ENCODE peak calls at places on chromosomes 13 and 19, in six cellular contexts. F is pancreas, P is Karpas-422, W is esophagus squamous epithelium, Q is Panc1, T is tibial nerve. K is an unnamed sample. For H3K9me3, the result is how much of the 10 kb centered on the place peaks cover.

GRCh38 chr19:329876-330275 is 14.7 kb downstream of the MIER2 start:
- DNase-seq in F (no peak), P (no peak), W (no peak), Q (no peak), T (no peak), K (no peak)

GRCh38 chr13:95896302-95896701 is 156.9 kb downstream of the UGGT2 start:
- DNase-seq in F (no peak), P (no peak), W (no peak), Q (no peak), T (no peak), K (no peak)

GRCh38 chr13:71312923-71313322 is 554.1 kb downstream of the DACH1 start:
- DNase-seq in F (no peak), P (no peak), W (no peak), Q (no peak), T (no peak), K (no peak)

GRCh38 chr13:59464926-59465325 is 698.8 kb downstream of the DIAPH3 start:
- DNase-seq in F (no peak), P (no peak), W (no peak), Q (no peak), T (no peak), K (no peak)

GRCh38 chr13:108915095-108915633 is 285.8 kb downstream of the MYO16 start:
- DNase-seq in F (no peak), P (no peak), W (no peak), Q (no peak), T (no peak), K (no peak)

GRCh38 chr19:5687360-5688198 is 2.5 kb upstream of the RPL36 start:
- DNase-seq in F (no peak), P (no peak), W (no peak), Q (no peak), T (no peak), K (no peak)

GRCh38 chr19:40210919-40211318 is 7.3 kb downstream of the TTC9B start:
- DNase-seq in F (no peak), P (no peak), W (no peak), Q (no peak), T (no peak), K (no peak)

GRCh38 chr19:33205531-33206260 is 11.6 kb downstream of the LRP3 start:
- DNase-seq in F (peak), P (no peak), W (no peak), Q (no peak), T (no peak), K (no peak)

GRCh38 chr13:97254809-97255208 is 32.7 kb downstream of the MBNL2 start:
- DNase-seq in F (no peak), P (no peak), W (no peak), Q (no peak), T (no peak), K (no peak)

GRCh38 chr13:30818323-30818960 is 83.1 kb downstream of the ALOX5AP start:
- DNase-seq in F (no peak), P (no peak), W (no peak), Q (no peak), T (no peak), K (no peak)

GRCh38 chr19:2049741-2050348 is 1.2 kb downstream of the MKNK2 start:
- DNase-seq in F (peak), P (peak), W (no peak), Q (no peak), T (peak), K (no peak)

GRCh38 chr13:94173312-94173854 is 306.1 kb downstream of the DCT start:
- DNase-seq in F (no peak), P (no peak), W (no peak), Q (no peak), T (no peak), K (no peak)

GRCh38 chr13:98394820-98395510 is 181.9 kb downstream of the STK24 start:
- DNase-seq in F (no peak), P (no peak), W (no peak), Q (no peak), T (no peak), K (no peak)

GRCh38 chr19:33429891-33430673 is 56.6 kb downstream of the CEBPG start:
- DNase-seq in F (peak), P (no peak), W (no peak), Q (no peak), T (no peak), K (no peak)

GRCh38 chr19:14972676-14973075 is 7.0 kb downstream of the SLC1A6 start:
- DNase-seq in F (no peak), P (no peak), W (no peak), Q (no peak), T (no peak), K (no peak)

GRCh38 chr19:19140476-19140875 is 2.2 kb upstream of the TMEM161A start:
- DNase-seq in F (no peak), P (no peak), W (no peak), Q (no peak), T (no peak), K (no peak)

GRCh38 chr19:7856679-7857663 is 17.2 kb downstream of the PRR36 start:
- DNase-seq in F (no peak), P (peak), W (no peak), Q (no peak), T (no peak), K (no peak)

GRCh38 chr19:19911150-19911549 is 10.4 kb downstream of the ZNF93 start:
- DNase-seq in F (no peak), P (no peak), W (no peak), Q (no peak), T (no peak), K (no peak)

GRCh38 chr13:20219585-20219984 is 12.5 kb downstream of the GJB6 start:
- DNase-seq in F (no peak), P (no peak), W (no peak), Q (no peak), T (no peak), K (no peak)

GRCh38 chr13:111317571-111318360 is 2.7 kb upstream of the TEX29 start:
- DNase-seq in F (no peak), P (no peak), W (no peak), Q (no peak), T (no peak), K (no peak)

GRCh38 chr13:49693191-49693733 is 2.0 kb upstream of the EBPL start:
- DNase-seq in F (no peak), P (no peak), W (no peak), Q (no peak), T (no peak), K (no peak)

GRCh38 chr19:495440-496332 is 600 bp upstream of the MADCAM1 start:
- DNase-seq in F (peak), P (no peak), W (no peak), Q (no peak), T (no peak), K (no peak)

GRCh38 chr19:15991602-15992001 is 42.8 kb downstream of the OR10H4 start:
- DNase-seq in F (no peak), P (no peak), W (no peak), Q (no peak), T (no peak), K (no peak)
- H3K9me3 ChIP-seq in F (under half), P (under half), W (under half), Q (under half), T (under half), K (under half)

GRCh38 chr19:35117017-35117570 is 1.5 kb downstream of the FXYD3 start:
- DNase-seq in F (no peak), P (no peak), W (no peak), Q (no peak), T (no peak), K (no peak)

GRCh38 chr19:35114656-35115537 is 726 bp upstream of the FXYD3 start:
- DNase-seq in F (no peak), P (peak), W (no peak), Q (peak), T (peak), K (no peak)

GRCh38 chr19:35115538-35115951 is at the start of gene FXYD3:
- DNase-seq in F (no peak), P (no peak), W (no peak), Q (no peak), T (no peak), K (no peak)

GRCh38 chr19:35117791-35118190 is 2.2 kb downstream of the FXYD3 start:
- DNase-seq in F (no peak), P (no peak), W (no peak), Q (no peak), T (no peak), K (no peak)

GRCh38 chr19:35116085-35116801 is 620 bp downstream of the FXYD3 start:
- DNase-seq in F (no peak), P (no peak), W (no peak), Q (no peak), T (no peak), K (no peak)
- H3K27ac ChIP-seq in F (peak), P (no peak), W (peak), Q (no peak), T (peak), K (no peak)

GRCh38 chr19:10009714-10010224 is 535 bp downstream of the COL5A3 start:
- DNase-seq in F (no peak), P (no peak), W (no peak), Q (no peak), T (no peak), K (no peak)
- H3K4me3 ChIP-seq in F (peak), P (no peak), W (peak), Q (no peak), T (peak), K (no peak)

DNA sequence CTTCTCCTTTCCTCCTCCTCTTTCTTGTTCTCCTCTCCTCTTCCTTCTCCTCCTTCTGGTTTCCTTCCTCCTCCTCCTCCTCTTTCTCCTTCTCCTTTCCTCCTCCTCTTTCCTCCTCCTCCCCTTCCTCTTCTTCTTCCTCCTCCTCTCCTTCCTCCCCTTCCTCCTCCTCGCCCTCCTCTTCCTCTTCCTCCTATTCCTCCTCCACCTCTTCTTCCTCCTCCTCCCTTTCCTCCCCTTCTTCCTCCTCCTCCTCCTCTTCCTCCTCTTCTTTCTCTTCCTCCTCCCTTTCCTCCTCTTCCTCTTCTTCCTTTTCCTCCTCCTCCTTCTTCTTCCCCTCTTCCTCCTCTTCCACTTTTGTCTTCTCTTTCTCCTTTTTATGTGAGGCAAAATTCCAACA is 55.0 kb upstream of the ADGRE1 start:
- DNase-seq in F (no peak), P (no peak), W (no peak), Q (no peak), T (no peak), K (no peak)
- H3K9me3 ChIP-seq in F (under half), P (under half), W (under half), Q (under half), T (under half), K (under half)

GRCh38 chr13:41364043-41364442 is 53.0 kb downstream of the NAA16 start:
- DNase-seq in F (no peak), P (no peak), W (no peak), Q (no peak), T (no peak), K (no peak)

GRCh38 chr13:41361501-41361900 is 50.4 kb downstream of the NAA16 start:
- DNase-seq in F (no peak), P (no peak), W (no peak), Q (no peak), T (no peak), K (no peak)

GRCh38 chr13:41370736-41371135 is 59.7 kb downstream of the NAA16 start:
- DNase-seq in F (no peak), P (no peak), W (no peak), Q (no peak), T (no peak), K (no peak)

GRCh38 chr13:41365636-41366035 is 54.6 kb downstream of the NAA16 start:
- DNase-seq in F (no peak), P (no peak), W (no peak), Q (no peak), T (no peak), K (no peak)
- H3K27ac ChIP-seq in F (no peak), P (no peak), W (no peak), Q (no peak), T (no peak), K (peak)

DNA sequence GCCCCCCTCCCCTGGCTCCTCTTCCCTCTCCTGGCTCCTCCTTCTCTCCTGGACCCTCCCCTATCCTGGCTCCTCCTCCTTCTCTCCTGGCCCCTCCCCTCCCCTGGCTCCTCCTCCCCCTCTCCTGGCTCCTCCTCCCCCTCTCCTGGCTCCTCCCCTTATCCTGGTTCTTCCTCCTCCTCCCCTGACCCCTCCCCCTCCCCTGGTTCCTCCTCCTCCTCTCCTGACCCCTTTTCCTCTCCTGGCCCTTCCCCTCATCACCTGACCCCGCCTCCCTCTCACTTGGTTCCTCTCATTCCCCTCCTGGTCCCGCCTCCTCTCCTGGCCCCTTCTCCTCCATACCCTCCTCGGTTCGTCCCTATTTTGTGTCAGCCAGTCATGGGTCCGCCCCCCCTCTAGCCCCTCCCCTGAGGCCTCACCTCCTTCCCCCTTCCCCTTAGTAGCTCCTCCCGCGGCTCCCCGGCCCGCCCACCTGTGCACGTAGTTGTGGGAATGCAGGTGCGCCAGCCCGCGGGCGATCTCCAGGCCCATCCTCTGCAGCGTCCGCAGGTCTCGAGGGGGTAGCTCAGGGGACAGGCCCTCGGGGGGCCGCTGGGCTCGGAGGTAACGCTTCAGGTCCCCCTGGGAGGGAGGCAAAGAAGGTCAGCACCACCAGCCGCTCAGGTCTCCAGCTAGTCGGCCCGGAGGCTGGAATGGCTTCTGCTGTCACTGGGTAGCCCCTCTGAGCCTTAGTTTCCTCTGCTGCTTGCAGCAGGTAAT is 9.5 kb downstream of the LMTK3 start:
- DNase-seq in F (peak), P (peak), W (peak), Q (no peak), T (no peak), K (peak)
- H3K4me3 ChIP-seq in F (peak), P (no peak), W (peak), Q (peak), T (no peak), K (peak)

GRCh38 chr19:9149976-9150375 is 9.8 kb downstream of the ZNF317 start:
- DNase-seq in F (no peak), P (no peak), W (no peak), Q (no peak), T (no peak), K (no peak)

GRCh38 chr19:9148687-9149086 is 8.5 kb downstream of the ZNF317 start:
- DNase-seq in F (no peak), P (no peak), W (no peak), Q (no peak), T (no peak), K (no peak)

GRCh38 chr19:9150650-9151049 is 10.5 kb downstream of the ZNF317 start:
- DNase-seq in F (no peak), P (no peak), W (no peak), Q (no peak), T (no peak), K (no peak)

GRCh38 chr19:9144920-9145319 is 4.7 kb downstream of the ZNF317 start:
- DNase-seq in F (no peak), P (no peak), W (no peak), Q (no peak), T (no peak), K (no peak)

DNA sequence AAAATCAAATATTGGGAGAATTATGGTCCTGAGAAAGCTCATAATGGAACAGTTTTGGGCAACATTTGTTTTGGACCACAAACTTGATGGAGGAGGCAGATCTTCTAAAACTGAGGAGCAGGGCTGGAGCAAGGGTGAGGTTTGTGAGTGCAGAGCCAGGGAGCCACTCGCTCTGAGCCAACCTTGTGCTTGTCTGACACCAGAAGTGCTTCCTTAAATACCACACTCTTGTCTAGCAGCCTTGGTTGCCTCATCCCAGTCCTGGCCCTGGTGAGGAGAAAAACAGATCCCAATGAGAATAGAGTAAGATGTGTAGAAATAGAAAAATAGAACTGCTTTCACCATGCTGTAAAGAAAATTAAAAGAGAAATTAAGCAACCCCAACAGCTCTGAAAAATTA is 6.7 kb downstream of the ZNF317 start:
- DNase-seq in F (no peak), P (no peak), W (no peak), Q (no peak), T (no peak), K (no peak)
- H3K9me3 ChIP-seq in F (under half), P (under half), W (under half), Q (under half), T (under half), K (under half)

GRCh38 chr19:45100797-45101196 is 7.8 kb downstream of the PPP1R37 start:
- DNase-seq in F (no peak), P (no peak), W (no peak), Q (no peak), T (no peak), K (no peak)

GRCh38 chr19:45099465-45100201 is 6.7 kb downstream of the PPP1R37 start:
- DNase-seq in F (no peak), P (no peak), W (no peak), Q (no peak), T (no peak), K (no peak)

GRCh38 chr19:45101796-45102195 is 8.8 kb downstream of the PPP1R37 start:
- DNase-seq in F (no peak), P (no peak), W (no peak), Q (no peak), T (no peak), K (no peak)

GRCh38 chr19:45098521-45099464 is 5.8 kb downstream of the PPP1R37 start:
- DNase-seq in F (no peak), P (no peak), W (no peak), Q (no peak), T (no peak), K (no peak)

DNA sequence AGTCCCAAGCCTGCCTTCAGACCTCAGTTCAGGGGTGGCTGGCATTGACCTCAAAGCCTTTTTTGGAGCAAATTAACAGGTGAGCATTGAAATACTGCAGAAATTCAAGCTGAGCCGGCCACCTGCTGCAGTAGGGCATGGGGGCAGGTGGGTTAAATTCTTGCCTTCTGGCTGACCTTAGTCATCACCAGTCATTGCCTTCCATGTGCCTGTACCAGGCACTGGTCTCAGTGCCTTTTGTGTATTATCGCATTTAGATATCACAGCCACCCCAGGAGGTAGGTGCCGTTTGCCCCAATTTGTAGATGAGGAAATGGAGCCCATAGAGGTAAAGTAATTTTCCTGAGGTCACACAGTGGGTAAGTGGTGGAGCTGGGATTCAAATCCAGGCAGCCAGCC is 7.2 kb downstream of the PPP1R37 start:
- DNase-seq in F (no peak), P (no peak), W (no peak), Q (no peak), T (no peak), K (no peak)
- H3K27ac ChIP-seq in F (peak), P (no peak), W (peak), Q (no peak), T (no peak), K (no peak)

GRCh38 chr13:27978301-27978968 is 9.3 kb upstream of the CDX2 start:
- DNase-seq in F (peak), P (no peak), W (no peak), Q (no peak), T (no peak), K (no peak)

GRCh38 chr13:27979001-27979643 is 9.4 kb downstream of the URAD start:
- DNase-seq in F (no peak), P (no peak), W (no peak), Q (no peak), T (no peak), K (no peak)

GRCh38 chr13:27980280-27980998 is 8.1 kb downstream of the URAD start:
- DNase-seq in F (peak), P (no peak), W (no peak), Q (no peak), T (no peak), K (no peak)

GRCh38 chr13:27981006-27981708 is 7.3 kb downstream of the URAD start:
- DNase-seq in F (no peak), P (no peak), W (no peak), Q (no peak), T (no peak), K (no peak)

GRCh38 chr13:27979765-27980279 is 8.7 kb downstream of the URAD start:
- DNase-seq in F (no peak), P (no peak), W (no peak), Q (no peak), T (no peak), K (no peak)
- H3K4me3 ChIP-seq in F (peak), P (no peak), W (peak), Q (no peak), T (no peak), K (no peak)